ENCODE peak calls at places on chromosomes 5 and 9, in ten cellular contexts. Q is breast epithelium, G is HL-60, U is K562, I is stomach, C is transverse colon, R is GM23338, O is H1, N is prostate gland, E is GM12891. D is an unnamed sample.

GRCh38 chr9:110072597-110073355 is 135.2 kb downstream of the C9orf152 start:
- DNase-seq in O (no peak), U (no peak), Q (no peak), G (no peak), C (no peak), E (no peak), I (no peak), N (no peak), R (no peak), D (no peak)

GRCh38 chr5:121189569-121190305 is 661.9 kb upstream of the FTMT start:
- DNase-seq in G (no peak), U (peak), R (no peak), Q (no peak), C (no peak), N (no peak), E (no peak), O (no peak), I (no peak), D (no peak)

GRCh38 chr5:123472150-123472549 is 39.8 kb upstream of the CSNK1G3 start:
- DNase-seq in G (no peak), Q (no peak), U (peak), E (no peak), C (no peak), R (no peak), N (no peak), O (no peak), I (no peak), D (no peak)

GRCh38 chr5:1348986-1349245 is 4.0 kb upstream of the CLPTM1L start:
- DNase-seq in E (no peak), I (no peak), R (peak), N (no peak), U (no peak), C (no peak), O (no peak), G (no peak), Q (no peak), D (no peak)

GRCh38 chr5:9483251-9483650 is 62.6 kb downstream of the SEMA5A start:
- DNase-seq in N (no peak), Q (no peak), U (no peak), E (no peak), G (no peak), C (no peak), O (no peak), I (no peak), R (no peak), D (no peak)

GRCh38 chr9:98225015-98225442 is 30.4 kb downstream of the TBC1D2 start:
- DNase-seq in I (no peak), G (no peak), Q (no peak), N (no peak), C (peak), O (no peak), R (no peak), E (no peak), U (peak), D (no peak)

GRCh38 chr9:36039696-36040095 is 3.0 kb downstream of the RECK start:
- DNase-seq in O (no peak), U (no peak), E (no peak), N (no peak), G (no peak), I (no peak), Q (no peak), C (no peak), R (no peak), D (no peak)

GRCh38 chr5:60822285-60822556 is 21.8 kb downstream of the ELOVL7 start:
- DNase-seq in O (no peak), E (no peak), R (no peak), G (no peak), U (no peak), I (no peak), Q (no peak), C (no peak), N (no peak), D (no peak)

GRCh38 chr5:127342364-127342763 is 51.8 kb downstream of the MEGF10 start:
- DNase-seq in G (no peak), N (no peak), C (no peak), Q (no peak), I (no peak), O (no peak), E (no peak), R (no peak), U (no peak), D (no peak)

GRCh38 chr9:33159058-33159759 is 7.9 kb downstream of the B4GALT1 start:
- DNase-seq in R (no peak), U (peak), Q (no peak), C (peak), N (no peak), G (no peak), O (no peak), E (no peak), I (no peak), D (no peak)

GRCh38 chr5:138603521-138603920 is 28.3 kb upstream of the HSPA9 start:
- DNase-seq in Q (no peak), U (no peak), G (no peak), O (no peak), E (no peak), N (no peak), R (no peak), I (no peak), C (no peak), D (no peak)

GRCh38 chr5:100838048-100838473 is 65.0 kb downstream of the ST8SIA4 start:
- DNase-seq in E (no peak), U (no peak), R (no peak), I (no peak), Q (no peak), O (no peak), G (no peak), N (no peak), C (no peak), D (no peak)

GRCh38 chr5:172691886-172692285 is 50.8 kb downstream of the NEURL1B start:
- DNase-seq in I (no peak), R (no peak), C (no peak), Q (no peak), U (no peak), O (no peak), G (no peak), E (no peak), N (no peak), D (no peak)

GRCh38 chr5:34538026-34538672 is 118.0 kb upstream of the RAI14 start:
- DNase-seq in E (no peak), C (no peak), G (no peak), O (no peak), N (no peak), I (peak), R (peak), U (peak), Q (no peak), D (no peak)

GRCh38 chr5:126947146-126948010 is 83.0 kb downstream of the MARCHF3 start:
- DNase-seq in E (no peak), I (no peak), Q (no peak), N (no peak), U (peak), O (no peak), G (no peak), R (no peak), C (no peak), D (no peak)

GRCh38 chr9:72893437-72893836 is 59.4 kb downstream of the ALDH1A1 start:
- DNase-seq in Q (no peak), I (no peak), R (no peak), U (no peak), N (no peak), O (no peak), G (no peak), E (no peak), C (no peak), D (no peak)

GRCh38 chr9:32404402-32404801 is 20.0 kb downstream of the ACO1 start:
- DNase-seq in I (no peak), O (no peak), C (no peak), Q (no peak), E (no peak), R (no peak), U (no peak), N (no peak), G (no peak), D (no peak)

GRCh38 chr5:155679530-155679929 is 647.4 kb upstream of the SGCD start:
- DNase-seq in U (no peak), C (no peak), G (no peak), E (no peak), N (no peak), O (no peak), R (no peak), I (no peak), Q (no peak), D (no peak)

GRCh38 chr9:117546894-117547293 is 132.0 kb upstream of the ASTN2 start:
- DNase-seq in I (peak), R (peak), U (no peak), C (peak), G (no peak), N (peak), E (no peak), O (no peak), Q (no peak), D (no peak)

GRCh38 chr9:89864731-89865130 is 259.9 kb downstream of the GADD45G start:
- DNase-seq in G (no peak), R (no peak), O (no peak), I (no peak), C (no peak), Q (no peak), N (no peak), E (no peak), U (no peak), D (no peak)

GRCh38 chr5:33829430-33829829 is 62.4 kb downstream of the ADAMTS12 start:
- DNase-seq in I (no peak), C (no peak), G (no peak), U (no peak), O (no peak), Q (no peak), R (no peak), N (no peak), E (no peak), D (no peak)

GRCh38 chr5:77029376-77029885 is 773 bp upstream of the AGGF1 start:
- DNase-seq in R (no peak), I (no peak), C (no peak), O (no peak), N (no peak), G (no peak), U (peak), E (no peak), Q (no peak), D (no peak)

GRCh38 chr5:134006119-134006514 is 1.3 kb upstream of the VDAC1 start:
- DNase-seq in Q (no peak), C (no peak), R (peak), O (peak), N (no peak), G (no peak), U (no peak), I (no peak), E (no peak), D (no peak)

GRCh38 chr9:134344068-134344820 is 18.0 kb downstream of the RXRA start:
- DNase-seq in R (peak), I (no peak), C (peak), U (peak), O (no peak), Q (no peak), G (no peak), E (peak), N (no peak), D (no peak)

GRCh38 chr9:113911850-113912249 is 35.7 kb downstream of the ZNF618 start:
- DNase-seq in N (peak), I (peak), U (no peak), E (no peak), O (peak), G (no peak), R (no peak), C (no peak), Q (no peak), D (no peak)

GRCh38 chr5:18744441-18744840 is 1110.2 kb downstream of the TAF11L14 start:
- DNase-seq in C (no peak), O (no peak), I (no peak), R (no peak), N (no peak), E (no peak), G (no peak), Q (no peak), U (no peak), D (no peak)

GRCh38 chr5:58871648-58872242 is 288.9 kb downstream of the RAB3C start:
- DNase-seq in R (peak), N (no peak), U (peak), I (no peak), G (no peak), C (no peak), O (no peak), E (no peak), Q (no peak), D (peak)

GRCh38 chr5:80569086-80569960 is 757 bp downstream of the ANKRD34B start:
- DNase-seq in I (no peak), Q (no peak), U (no peak), R (peak), C (no peak), G (no peak), O (peak), N (no peak), E (peak), D (no peak)

GRCh38 chr5:140145818-140146522 is 20.2 kb downstream of the IGIP start:
- DNase-seq in N (peak), I (peak), U (peak), R (peak), E (peak), G (peak), Q (no peak), O (peak), C (peak), D (no peak)
- TF ChIP-seq POLR2AphosphoS5 in N (no peak), I (peak), U (no peak), R (no peak), E (no peak), G (no peak), Q (no peak), O (no peak), C (no peak), D (no peak)

GRCh38 chr9:18636781-18637180 is 162.8 kb downstream of the ADAMTSL1 start:
- DNase-seq in Q (no peak), I (no peak), R (no peak), C (no peak), O (no peak), U (no peak), G (no peak), E (no peak), N (no peak), D (no peak)
- TF ChIP-seq POLR2AphosphoS5 in Q (no peak), I (no peak), R (no peak), C (no peak), O (no peak), U (no peak), G (no peak), E (no peak), N (no peak), D (no peak)

GRCh38 chr9:107707419-107707837 is 217.9 kb upstream of the KLF4 start:
- DNase-seq in U (peak), E (no peak), N (no peak), R (no peak), C (no peak), G (no peak), Q (no peak), I (no peak), O (no peak), D (no peak)
- TF ChIP-seq POLR2AphosphoS5 in U (no peak), E (no peak), N (no peak), R (no peak), C (no peak), G (no peak), Q (no peak), I (no peak), O (no peak), D (no peak)

GRCh38 chr5:135944967-135945560 is 9.7 kb downstream of the LECT2 start:
- DNase-seq in N (peak), I (no peak), C (peak), O (no peak), U (peak), E (no peak), G (peak), R (peak), Q (peak), D (peak)
- TF ChIP-seq POLR2AphosphoS5 in N (peak), I (no peak), C (no peak), O (no peak), U (no peak), E (no peak), G (no peak), R (no peak), Q (no peak), D (no peak)

GRCh38 chr9:4574657-4575243 is 84.5 kb downstream of the SLC1A1 start:
- DNase-seq in G (no peak), O (no peak), C (no peak), Q (no peak), E (no peak), U (no peak), I (no peak), R (no peak), N (no peak), D (no peak)
- TF ChIP-seq POLR2AphosphoS5 in G (no peak), O (no peak), C (no peak), Q (no peak), E (no peak), U (no peak), I (no peak), R (no peak), N (no peak), D (no peak)

D was measured in HCT116.